ENCODE peak calls at places on chromosomes 12 and 14, in six cellular contexts. U, Y, L, X, O and W are unnamed samples.
A peak's percentile ranks its signal among the peaks of the same experiment; 100 is the strongest.

GRCh38 chr14:82438416-82438815 is 904.8 kb upstream of the SEL1L start:
- DNase-seq in L (no peak), U (no peak), O (no peak), Y (no peak), X (no peak), W (no peak)

GRCh38 chr12:103791350-103791920 is 49.6 kb downstream of the NT5DC3 start:
- DNase-seq in Y (no peak), U (no peak), X (no peak), L (no peak), O (no peak), W (no peak)

GRCh38 chr12:31324845-31325523 is 966 bp downstream of the SINHCAF start:
- DNase-seq in L (peak; percentile 24), X (no peak), O (peak; percentile 19), U (peak; percentile 73), Y (no peak), W (peak; percentile 93)

GRCh38 chr12:18700254-18700653 is 37.6 kb downstream of the PLCZ1 start:
- DNase-seq in U (no peak), O (no peak), Y (no peak), L (no peak), X (no peak), W (no peak)

GRCh38 chr12:2288001-2288400 is 235.2 kb downstream of the CACNA1C start:
- DNase-seq in O (no peak), X (no peak), Y (no peak), U (no peak), L (no peak), W (no peak)

GRCh38 chr14:56754966-56755365 is 55.3 kb downstream of the OTX2 start:
- DNase-seq in O (no peak), Y (no peak), U (no peak), X (no peak), L (no peak), W (no peak)

GRCh38 chr14:104580961-104581360 is 1.4 kb downstream of the C14orf180 start:
- DNase-seq in U (no peak), X (no peak), Y (no peak), L (no peak), O (no peak), W (no peak)

GRCh38 chr12:65450610-65451009 is 172.1 kb downstream of the MSRB3 start:
- DNase-seq in X (no peak), O (no peak), U (no peak), Y (no peak), L (no peak), W (no peak)

GRCh38 chr12:117789195-117789912 is 179.4 kb downstream of the KSR2 start:
- DNase-seq in Y (no peak), L (no peak), U (no peak), X (no peak), O (no peak), W (no peak)

GRCh38 chr12:49941556-49942511 is 8.7 kb upstream of the AQP2 start:
- DNase-seq in Y (no peak), O (no peak), U (no peak), X (no peak), L (no peak), W (no peak)

GRCh38 chr12:27236498-27236897 is 7.6 kb upstream of the STK38L start:
- DNase-seq in Y (no peak), O (no peak), U (no peak), X (no peak), L (no peak), W (no peak)

GRCh38 chr12:28409892-28410291 is 219.6 kb downstream of the CCDC91 start:
- DNase-seq in O (no peak), L (peak; percentile 51), U (no peak), Y (no peak), X (no peak), W (no peak)

GRCh38 chr12:48002773-48003218 is 1.5 kb downstream of the COL2A1 start:
- DNase-seq in X (no peak), U (no peak), L (no peak), O (no peak), Y (no peak), W (no peak)

GRCh38 chr12:130687190-130687589 is 28.9 kb downstream of the RIMBP2 start:
- DNase-seq in Y (no peak), O (no peak), U (no peak), X (no peak), L (no peak), W (no peak)

GRCh38 chr12:82057770-82058169 is 298.6 kb upstream of the PPFIA2 start:
- DNase-seq in Y (no peak), X (no peak), L (peak; percentile 73), O (no peak), U (no peak), W (no peak)

GRCh38 chr12:47811581-47812484 is 7.9 kb downstream of the HDAC7 start:
- DNase-seq in O (no peak), Y (no peak), X (no peak), U (no peak), L (no peak), W (no peak)

GRCh38 chr14:72901361-72901760 is 7.5 kb upstream of the DPF3 start:
- DNase-seq in L (no peak), O (no peak), Y (no peak), U (no peak), X (no peak), W (no peak)

GRCh38 chr12:11771356-11771755 is 121.9 kb downstream of the ETV6 start:
- DNase-seq in L (no peak), O (no peak), Y (no peak), X (no peak), U (no peak), W (no peak)

GRCh38 chr14:91810699-91811098 is 56.6 kb downstream of the TC2N start:
- DNase-seq in X (no peak), Y (no peak), L (no peak), U (no peak), O (no peak), W (no peak)

GRCh38 chr14:68249534-68250517 is 430.2 kb downstream of the RAD51B start:
- DNase-seq in X (no peak), O (no peak), L (no peak), U (no peak), Y (no peak), W (no peak)

GRCh38 chr12:116818341-116818856 is 62.8 kb downstream of the HRK start:
- DNase-seq in Y (no peak), U (no peak), L (no peak), O (peak; percentile 17), X (no peak), W (no peak)

GRCh38 chr12:3713483-3713882 is 39.4 kb downstream of the CRACR2A start:
- DNase-seq in O (no peak), U (no peak), X (no peak), Y (no peak), L (no peak), W (no peak)

GRCh38 chr14:51780006-51780692 is 80.3 kb upstream of the GNG2 start:
- DNase-seq in L (no peak), O (peak; percentile 68), U (no peak), Y (peak; percentile 54), X (peak; percentile 30), W (peak; percentile 94)

GRCh38 chr14:103915616-103916015 is 12.6 kb upstream of the TDRD9 start:
- DNase-seq in X (no peak), L (no peak), Y (no peak), O (no peak), U (no peak), W (no peak)